ENCODE peak calls at places on chromosomes 5 and 9, in six cellular contexts. P, C, U, R, J and B are unnamed samples.

GRCh38 chr9:113737414-113738271 is 138.5 kb upstream of the ZNF618 start:
- DNase-seq in P (no peak), U (peak), R (peak), C (peak), J (peak), B (no peak)

GRCh38 chr5:375336-375920 is 53.9 kb downstream of the AHRR start:
- DNase-seq in C (no peak), U (no peak), R (no peak), J (peak), P (no peak), B (no peak)

GRCh38 chr5:53151713-53152458 is 42.3 kb upstream of the MOCS2 start:
- DNase-seq in U (no peak), R (no peak), J (no peak), C (no peak), P (no peak), B (no peak)

GRCh38 chr5:140175367-140176027 is 509 bp downstream of the CYSTM1 start:
- DNase-seq in J (no peak), R (peak), P (no peak), C (peak), U (peak), B (peak)

GRCh38 chr9:35277171-35277520 is 115.3 kb downstream of the UNC13B start:
- DNase-seq in R (no peak), C (no peak), J (no peak), U (no peak), P (no peak), B (no peak)

GRCh38 chr5:176473335-176474006 is 25.3 kb downstream of the FAF2 start:
- DNase-seq in P (no peak), U (no peak), J (no peak), R (no peak), C (no peak), B (no peak)

GRCh38 chr9:134575817-134576176 is 65.8 kb upstream of the COL5A1 start:
- DNase-seq in J (no peak), C (no peak), R (no peak), P (no peak), U (no peak), B (no peak)

GRCh38 chr5:144697847-144698262 is 527.2 kb downstream of the KCTD16 start:
- DNase-seq in J (no peak), C (no peak), P (no peak), U (no peak), R (no peak), B (no peak)

GRCh38 chr9:19614294-19614693 is 174.5 kb downstream of the SLC24A2 start:
- DNase-seq in C (no peak), P (no peak), R (no peak), J (no peak), U (no peak), B (no peak)

GRCh38 chr9:134837529-134837928 is 43.1 kb upstream of the FCN2 start:
- DNase-seq in P (no peak), C (no peak), U (no peak), R (no peak), J (no peak), B (no peak)

GRCh38 chr5:35856186-35857003 is at the start of gene IL7R:
- DNase-seq in C (no peak), R (no peak), U (no peak), P (no peak), J (no peak), B (no peak)

GRCh38 chr9:79257671-79258410 is 313.9 kb upstream of the TLE4 start:
- DNase-seq in C (no peak), U (no peak), R (no peak), P (no peak), J (no peak), B (no peak)

GRCh38 chr9:113537227-113537810 is 73.8 kb downstream of the RGS3 start:
- DNase-seq in U (no peak), R (no peak), C (no peak), J (no peak), P (no peak), B (no peak)

GRCh38 chr5:78985407-78986223 is 505 bp upstream of the ARSB start:
- DNase-seq in U (peak), R (no peak), P (no peak), J (no peak), C (no peak), B (peak)
- TF ChIP-seq POLR2A in U (peak), R (no peak), P (no peak), J (no peak), C (peak), B (peak)

GRCh38 chr5:87184544-87184943 is 83.1 kb upstream of the RASA1 start:
- DNase-seq in U (no peak), C (no peak), P (no peak), R (no peak), J (no peak), B (no peak)
- TF ChIP-seq TAF1 in U (no peak), C (no peak), P (no peak), R (no peak), J (no peak), B (no peak)

DNA sequence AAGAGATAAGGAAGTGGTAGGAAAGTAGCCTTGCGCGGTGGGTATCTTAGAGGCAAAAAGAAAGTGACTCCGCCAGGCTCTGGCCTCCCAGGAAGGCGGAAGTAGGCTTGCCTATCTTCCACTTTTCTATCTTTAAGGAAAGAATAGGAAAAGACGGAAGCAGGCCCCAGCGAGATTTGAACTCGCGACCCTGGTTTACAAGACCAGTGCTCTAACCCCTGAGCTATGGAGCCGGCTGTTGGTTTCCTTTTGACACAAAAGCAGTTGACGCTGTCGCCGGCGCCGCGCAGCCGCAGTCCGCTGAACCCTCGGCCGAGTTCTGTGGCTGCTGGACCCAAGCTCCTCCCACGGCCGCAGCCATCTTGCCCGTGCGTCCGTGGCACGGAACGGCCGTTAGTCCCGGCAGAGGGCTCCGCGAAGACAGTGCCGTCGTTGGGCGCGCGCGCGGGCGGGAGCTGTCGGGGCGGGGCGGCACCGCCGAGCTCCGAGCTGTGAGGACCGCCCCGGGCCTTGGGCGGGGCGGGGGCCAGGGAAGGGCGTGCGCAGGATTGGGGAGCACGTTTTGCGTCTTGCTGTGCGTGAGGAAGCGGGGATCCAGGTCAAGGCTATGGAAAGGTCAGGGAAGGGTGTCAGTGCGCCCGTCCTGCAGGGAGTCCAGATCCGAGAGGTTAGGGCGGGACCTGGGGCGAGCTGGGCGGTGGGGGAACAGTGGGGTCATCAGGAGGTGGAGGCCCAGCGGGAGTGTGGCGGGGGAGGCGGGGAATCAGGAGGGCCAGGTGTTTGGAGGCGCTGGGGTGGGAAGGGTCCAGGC is 13.3 kb downstream of the TRIM7 start:
- DNase-seq in U (peak), P (peak), J (peak), C (peak), R (peak), B (peak)
- TF ChIP-seq POLR2A in U (peak), P (peak), J (no peak), C (no peak), R (peak), B (peak)

GRCh38 chr9:111965566-111966019 is 69.0 kb downstream of the UGCG start:
- DNase-seq in J (no peak), U (peak), R (no peak), P (peak), C (no peak), B (no peak)
- TF ChIP-seq TAF1 in J (no peak), U (no peak), R (no peak), P (no peak), C (no peak), B (no peak)

GRCh38 chr5:68872088-68872842 is 221.5 kb upstream of the SLC30A5 start:
- DNase-seq in U (no peak), P (no peak), R (no peak), C (no peak), J (no peak), B (no peak)

GRCh38 chr5:68873198-68873597 is 220.6 kb upstream of the SLC30A5 start:
- DNase-seq in J (no peak), P (no peak), U (no peak), C (no peak), R (no peak), B (no peak)

DNA sequence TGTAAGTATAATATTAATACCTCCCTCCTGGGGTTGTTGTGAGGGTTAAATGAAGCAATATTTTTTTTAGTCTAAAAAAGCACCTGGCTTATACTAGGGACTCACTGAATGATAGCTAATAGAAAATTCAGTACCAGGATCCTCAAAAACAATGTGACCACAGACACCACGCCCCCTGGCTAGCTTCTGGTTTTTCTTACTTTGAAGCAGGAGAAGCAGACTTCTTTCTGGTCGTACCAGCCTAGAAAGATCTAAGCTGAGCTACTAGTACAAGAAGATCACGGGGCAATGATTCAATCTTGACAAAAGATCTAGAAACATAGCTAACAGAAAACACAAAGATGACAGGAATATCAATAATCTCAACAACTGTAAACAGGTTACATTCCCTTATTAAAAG is 218.5 kb upstream of the SLC30A5 start:
- DNase-seq in U (no peak), R (no peak), J (no peak), P (no peak), C (no peak), B (no peak)
- TF ChIP-seq POLR2A in U (no peak), R (no peak), J (no peak), P (no peak), C (no peak), B (no peak)

GRCh38 chr9:94554439-94555331 is at the start of gene PCAT7:
- DNase-seq in C (peak), U (peak), J (peak), R (peak), P (peak), B (no peak)

GRCh38 chr9:94563548-94563947 is 8.7 kb downstream of the PCAT7 start:
- DNase-seq in U (no peak), C (no peak), P (no peak), J (no peak), R (no peak), B (no peak)

DNA sequence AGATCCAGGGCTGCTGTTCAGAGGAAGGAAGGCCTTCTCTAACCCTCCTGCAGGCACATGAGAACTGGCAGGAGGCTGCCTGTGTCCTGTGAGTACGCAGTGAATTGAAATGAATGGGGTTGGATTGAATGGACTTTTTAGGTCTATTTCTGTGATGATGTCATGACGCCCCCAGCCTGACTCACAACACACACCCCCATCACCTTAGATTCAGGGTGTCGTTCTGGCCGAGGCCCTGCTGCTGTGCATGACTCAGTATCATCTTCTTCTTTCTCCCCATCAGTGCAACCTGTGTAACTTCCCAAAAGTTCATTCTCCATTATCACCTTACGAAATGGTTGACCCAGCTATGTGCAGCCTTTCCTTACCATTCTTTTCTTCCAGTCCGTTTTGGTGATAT is 5.4 kb downstream of the PCAT7 start:
- DNase-seq in P (no peak), U (no peak), J (no peak), R (no peak), C (no peak), B (no peak)
- TF ChIP-seq TAF1 in P (no peak), U (no peak), J (no peak), R (no peak), C (no peak), B (no peak)

GRCh38 chr9:2625427-2625826 is 3.8 kb downstream of the VLDLR start:
- DNase-seq in U (no peak), C (no peak), P (no peak), J (no peak), R (no peak), B (no peak)

GRCh38 chr9:2623866-2624682 is 2.5 kb downstream of the VLDLR start:
- DNase-seq in J (no peak), R (no peak), U (no peak), C (no peak), P (no peak), B (no peak)

GRCh38 chr9:2622361-2623045 is 916 bp downstream of the VLDLR start:
- DNase-seq in R (no peak), P (no peak), U (no peak), J (peak), C (peak), B (peak)

GRCh38 chr9:2621678-2622360 is at the start of gene VLDLR:
- DNase-seq in P (no peak), R (peak), J (peak), C (peak), U (no peak), B (peak)

DNA sequence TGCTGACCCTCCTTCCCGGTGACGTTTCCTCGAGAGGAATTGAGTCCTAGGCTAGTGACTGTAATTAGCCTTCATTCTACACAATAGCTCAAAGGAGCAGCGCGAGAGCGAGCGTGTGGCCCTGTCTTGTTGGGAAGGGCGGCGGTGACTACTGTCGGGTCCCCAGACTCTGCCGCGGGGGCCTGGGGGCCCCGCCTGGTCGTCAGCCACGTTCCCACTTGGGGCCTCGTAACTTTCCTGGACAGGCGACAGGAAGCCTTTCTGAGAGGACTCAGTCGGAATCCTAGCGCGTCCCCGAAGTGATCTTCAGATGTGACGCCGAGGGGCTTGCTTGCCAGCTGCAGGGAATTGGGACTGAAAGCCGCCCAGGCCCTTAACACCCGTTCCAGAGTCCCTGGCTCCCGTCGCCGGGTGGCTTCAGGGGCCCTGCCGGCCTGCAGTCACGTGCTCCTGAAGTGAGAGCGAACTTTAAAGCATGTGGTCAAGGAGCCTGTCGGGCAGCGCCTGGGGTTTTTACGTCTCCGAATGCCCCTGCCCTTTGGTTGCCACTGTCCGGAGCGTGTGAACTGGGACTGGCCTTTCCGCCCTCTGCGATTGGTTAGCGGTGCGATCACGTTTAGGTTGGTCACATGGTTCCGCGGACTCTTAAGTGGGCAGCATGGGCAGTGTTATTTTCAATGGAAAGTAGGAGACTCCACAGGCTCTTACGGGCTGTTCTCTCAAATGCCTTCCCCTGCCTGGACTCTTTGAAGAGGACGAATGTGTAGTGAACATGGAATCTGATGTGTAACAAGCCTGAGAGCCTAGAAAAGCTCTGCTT is 1.7 kb downstream of the VLDLR start:
- DNase-seq in U (peak), R (no peak), J (peak), C (peak), P (no peak), B (no peak)
- TF ChIP-seq POLR2A in U (no peak), R (no peak), J (no peak), C (no peak), P (no peak), B (no peak)

DNA sequence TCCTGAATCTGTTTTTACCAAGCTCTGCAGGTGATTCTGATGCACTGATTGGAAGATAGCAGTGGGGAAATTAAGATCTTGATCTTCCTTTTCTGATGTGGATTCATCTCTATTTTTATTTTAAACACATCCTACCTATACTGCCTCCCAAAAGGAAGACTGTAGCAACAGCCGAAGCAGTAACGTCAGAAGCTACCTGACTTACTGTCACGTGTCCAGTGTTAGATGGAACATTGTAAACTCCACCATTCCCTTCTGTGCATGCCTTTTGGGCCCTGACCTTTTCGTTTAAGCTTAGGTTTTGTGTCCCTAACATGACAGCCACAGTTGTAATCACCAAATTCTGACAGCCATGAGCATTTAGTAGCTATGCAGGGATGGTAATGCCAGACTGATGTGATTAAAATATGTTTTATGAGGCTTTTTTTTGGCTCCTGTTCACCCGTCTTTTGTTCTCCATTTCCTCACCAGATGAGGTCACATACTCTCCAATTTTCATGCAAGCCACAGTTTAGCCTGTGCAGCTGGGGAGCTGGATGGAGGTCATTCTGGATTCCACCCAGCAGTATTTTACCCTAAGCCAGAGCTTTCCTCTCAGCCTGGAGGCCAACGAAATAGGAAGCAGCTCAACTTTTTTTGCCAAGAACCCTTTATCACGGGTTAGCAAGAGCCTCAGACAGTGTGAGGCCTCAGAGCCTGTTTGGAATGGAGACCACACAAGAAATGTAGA is 15.6 kb upstream of the FOXD1 start:
- DNase-seq in R (no peak), J (no peak), P (no peak), C (no peak), U (no peak), B (no peak)
- TF ChIP-seq TAF1 in R (no peak), J (no peak), P (no peak), C (no peak), U (no peak), B (no peak)

GRCh38 chr5:55223988-55224240 is 3.2 kb downstream of the MCIDAS start:
- DNase-seq in C (no peak), P (no peak), R (no peak), U (no peak), J (no peak), B (no peak)

GRCh38 chr5:55225346-55225745 is 1.8 kb downstream of the MCIDAS start:
- DNase-seq in P (no peak), C (no peak), U (no peak), R (no peak), J (no peak), B (no peak)

GRCh38 chr5:55227738-55228430 is 769 bp upstream of the MCIDAS start:
- DNase-seq in J (no peak), R (no peak), P (no peak), U (no peak), C (peak), B (no peak)

GRCh38 chr5:55226934-55227737 is at the start of gene MCIDAS:
- DNase-seq in R (peak), U (no peak), J (peak), P (no peak), C (peak), B (no peak)

DNA sequence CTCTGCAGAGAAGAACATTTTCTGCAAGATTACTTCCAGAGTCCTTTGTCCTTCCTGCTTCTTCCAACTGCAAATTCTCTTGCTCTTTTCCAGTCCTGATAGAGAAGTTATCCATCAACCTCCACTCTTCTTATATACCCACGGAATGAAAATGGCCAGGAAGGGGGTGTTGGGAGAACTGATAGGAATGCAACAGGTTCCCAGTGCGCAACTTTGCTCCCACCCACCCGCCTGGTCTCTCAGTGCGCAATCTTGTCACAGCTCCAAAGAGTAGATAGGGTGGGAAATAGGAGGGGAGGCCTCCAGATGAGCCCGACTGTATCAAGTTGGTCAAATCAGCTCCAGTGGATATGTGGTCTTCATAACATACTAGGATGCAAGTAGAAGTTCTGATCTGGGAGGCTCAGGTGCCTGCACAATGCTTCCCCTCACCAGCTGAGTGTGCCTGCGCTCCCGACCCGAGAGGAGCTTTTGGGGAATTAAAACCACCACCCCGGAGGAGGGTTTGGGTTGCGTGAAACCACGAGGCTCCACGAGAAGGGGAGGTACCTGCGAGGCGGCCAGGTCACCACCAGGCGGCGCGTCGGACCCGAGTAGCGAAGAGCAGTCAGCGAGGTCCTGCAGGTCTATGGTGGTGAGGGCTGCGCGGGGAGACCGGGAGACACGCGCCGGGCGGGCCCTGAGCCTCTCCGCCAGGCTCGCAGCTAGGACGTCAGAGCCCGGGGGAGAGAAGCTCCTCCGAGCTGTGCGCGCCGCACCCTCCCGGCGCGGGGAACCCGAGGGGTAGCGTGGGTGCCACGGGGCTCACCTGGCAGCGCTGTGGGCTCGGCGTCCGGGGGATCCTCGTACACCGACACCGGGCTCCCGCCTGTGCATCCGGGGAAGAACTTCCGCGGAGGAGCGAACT is 835 bp downstream of the MCIDAS start:
- DNase-seq in R (peak), C (peak), J (peak), U (peak), P (no peak), B (no peak)
- TF ChIP-seq POLR2A in R (peak), C (no peak), J (no peak), U (no peak), P (no peak), B (no peak)